ENCODE peak calls at places on chromosomes 16 and 17, in eight cellular contexts. O is aorta, X is cardiac fibroblast, S is astrocyte of the spinal cord, N is RKO, D is NCI-H2081, E is NCI-H1436 treated with DMSO at 0.1 percent for 48 hours, I is heart left ventricle. G is an unnamed sample.

GRCh38 chr16:67666032-67666537 is 465 bp downstream of the ENKD1 start:
- DNase-seq in D (peak; percentile 2), X (peak; percentile 39), I (peak; percentile 30), N (no peak), O (peak; percentile 86), E (no peak), S (no peak), G (no peak)

GRCh38 chr16:56862776-56863175 is 2.2 kb upstream of the SLC12A3 start:
- DNase-seq in S (no peak), N (no peak), D (no peak), O (no peak), X (no peak), I (no peak), E (no peak), G (no peak)

GRCh38 chr16:11639925-11640899 is 28.0 kb upstream of the SNN start:
- DNase-seq in E (no peak), I (peak; percentile 94), N (peak; percentile 72), O (peak; percentile 86), D (peak; percentile 35), S (peak; percentile 91), X (peak; percentile 99), G (peak; percentile 64)

GRCh38 chr16:58205276-58206036 is 7.5 kb upstream of the CSNK2A2 start:
- DNase-seq in I (no peak), S (no peak), N (no peak), X (no peak), O (no peak), E (no peak), D (no peak), G (no peak)

GRCh38 chr17:3879181-3879580 is 13.7 kb downstream of the CAMKK1 start:
- DNase-seq in E (no peak), X (peak; percentile 57), O (no peak), I (peak; percentile 71), N (no peak), S (peak; percentile 76), D (no peak), G (peak; percentile 92)

GRCh38 chr17:47288531-47289116 is 35.0 kb downstream of the ITGB3 start:
- DNase-seq in D (no peak), X (peak; percentile 71), N (no peak), E (no peak), I (no peak), O (no peak), S (peak; percentile 29), G (no peak)

GRCh38 chr17:19461139-19461538 is 50.1 kb downstream of the RNF112 start:
- DNase-seq in S (no peak), X (no peak), E (peak; percentile 59), N (no peak), O (no peak), D (no peak), I (no peak), G (no peak)

GRCh38 chr17:45873728-45874127 is 20.6 kb upstream of the MAPT start:
- DNase-seq in X (no peak), I (no peak), O (no peak), E (no peak), N (no peak), D (no peak), S (no peak), G (no peak)

GRCh38 chr16:9978160-9978725 is 204.0 kb downstream of the GRIN2A start:
- DNase-seq in X (no peak), I (no peak), S (no peak), E (no peak), D (no peak), N (no peak), O (no peak), G (no peak)

GRCh38 chr17:4576729-4577322 is 7.5 kb upstream of the SMTNL2 start:
- DNase-seq in I (no peak), X (no peak), E (no peak), N (no peak), S (no peak), D (no peak), O (peak; percentile 68), G (no peak)

G was measured in NCI-H1694 treated with DMSO at 0.1 percent for 48 hours.